ENCODE peak calls at places on chromosomes 5 and 9, in four cellular contexts. S is A549, U is stomach, M is sigmoid colon. L is an unnamed sample.

GRCh38 chr9:113137196-113138168 is 13.3 kb upstream of the SLC31A2 start:
- DNase-seq in S (no peak), U (peak; percentile 29), M (no peak), L (no peak)

GRCh38 chr9:110408598-110408997 is 70.9 kb upstream of the TXNDC8 start:
- DNase-seq in S (no peak), U (no peak), M (no peak), L (no peak)

GRCh38 chr5:51226420-51226735 is 156.9 kb upstream of the ISL1 start:
- DNase-seq in S (no peak), U (peak; percentile 26), M (no peak), L (no peak)

GRCh38 chr5:93311825-93312224 is 269.2 kb downstream of the NR2F1-AS1 start:
- DNase-seq in S (no peak), U (no peak), M (no peak), L (no peak)

GRCh38 chr9:72588336-72588735 is 66.9 kb downstream of the TMC1 start:
- DNase-seq in S (no peak), U (no peak), M (peak; percentile 72), L (no peak)

GRCh38 chr9:17401858-17402257 is 177.0 kb upstream of the SH3GL2 start:
- DNase-seq in S (no peak), U (no peak), M (no peak), L (no peak)

GRCh38 chr5:122237906-122238305 is 74.1 kb upstream of the SNCAIP start:
- DNase-seq in S (no peak), U (no peak), M (no peak), L (no peak)

GRCh38 chr9:23822331-23823169 is 3.5 kb downstream of the ELAVL2 start:
- DNase-seq in S (no peak), U (no peak), M (no peak), L (no peak)

GRCh38 chr9:129751841-129752801 is 721 bp downstream of the PTGES start:
- DNase-seq in S (no peak), U (peak; percentile 80), M (no peak), L (no peak)

GRCh38 chr9:38079410-38080105 is 10.5 kb upstream of the SHB start:
- DNase-seq in S (no peak), U (no peak), M (peak; percentile 79), L (peak; percentile 77)

GRCh38 chr9:68751556-68751955 is 46.5 kb downstream of the PIP5K1B start:
- DNase-seq in S (no peak), U (no peak), M (no peak), L (no peak)

GRCh38 chr5:54470677-54471076 is 15.2 kb downstream of the HSPB3 start:
- DNase-seq in S (no peak), U (no peak), M (no peak), L (no peak)

GRCh38 chr5:7850533-7851239 is at the start of gene CFAP90:
- DNase-seq in S (peak; percentile 43), U (peak; percentile 62), M (no peak), L (peak; percentile 91)

GRCh38 chr9:34989946-34990635 is 546 bp downstream of the DNAJB5 start:
- DNase-seq in S (no peak), U (peak; percentile 52), M (peak; percentile 87), L (peak; percentile 61)

GRCh38 chr9:19049872-19050636 is 827 bp downstream of the RRAGA start:
- DNase-seq in S (no peak), U (no peak), M (no peak), L (no peak)

GRCh38 chr5:158351485-158352140 is 492.7 kb upstream of the CLINT1 start:
- DNase-seq in S (no peak), U (no peak), M (no peak), L (no peak)

GRCh38 chr5:151699071-151699901 is 12.6 kb upstream of the SPARC start:
- DNase-seq in S (peak; percentile 77), U (peak; percentile 27), M (peak; percentile 88), L (no peak)

GRCh38 chr5:107134931-107135330 is 535.8 kb downstream of the EFNA5 start:
- DNase-seq in S (no peak), U (no peak), M (no peak), L (no peak)

GRCh38 chr9:97470076-97470475 is 31.4 kb upstream of the TMOD1 start:
- DNase-seq in S (peak; percentile 14), U (no peak), M (no peak), L (no peak)

GRCh38 chr5:151042453-151043093 is 22.2 kb downstream of the GPX3 start:
- DNase-seq in S (no peak), U (no peak), M (no peak), L (no peak)

GRCh38 chr9:87309236-87309635 is 188.4 kb upstream of the DAPK1 start:
- DNase-seq in S (no peak), U (no peak), M (no peak), L (no peak)

GRCh38 chr9:35273591-35273990 is 111.8 kb downstream of the UNC13B start:
- DNase-seq in S (no peak), U (no peak), M (no peak), L (no peak)

GRCh38 chr5:95942968-95943367 is 18.7 kb downstream of the ELL2 start:
- DNase-seq in S (no peak), U (no peak), M (no peak), L (no peak)

GRCh38 chr5:95941756-95942155 is 19.9 kb downstream of the ELL2 start:
- DNase-seq in S (no peak), U (no peak), M (no peak), L (no peak)

GRCh38 chr5:95942414-95942813 is 19.2 kb downstream of the ELL2 start:
- DNase-seq in S (no peak), U (no peak), M (no peak), L (no peak)

GRCh38 chr5:95949810-95950209 is 11.8 kb downstream of the ELL2 start:
- DNase-seq in S (no peak), U (no peak), M (no peak), L (no peak)

DNA sequence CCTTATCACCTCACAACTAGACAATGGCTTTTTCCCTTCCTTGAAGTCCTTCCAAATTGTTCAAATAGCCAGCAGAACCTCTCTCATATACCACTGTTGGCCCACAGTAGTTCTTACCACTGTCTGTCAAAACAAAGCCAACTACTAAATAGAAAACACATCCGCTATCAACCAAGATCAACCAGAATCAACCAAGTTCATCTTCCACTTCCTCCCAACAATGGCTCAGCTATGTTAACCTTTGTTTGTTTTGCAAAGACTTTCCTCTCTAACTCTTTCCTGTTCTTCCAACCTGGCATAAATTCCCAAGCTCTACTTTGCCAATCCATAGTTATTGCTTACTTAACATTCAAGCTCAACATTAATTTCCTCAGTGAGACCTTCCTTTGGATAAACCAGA is 15.2 kb downstream of the ELL2 start:
- DNase-seq in S (no peak), U (no peak), M (no peak), L (no peak)
- H3K4me1 ChIP-seq in S (peaks cover 9% of the 10 kb centered on the region), U (peaks cover 27% of the 10 kb centered on the region), M (peaks cover 15% of the 10 kb centered on the region), L (peaks cover 9% of the 10 kb centered on the region)

DNA sequence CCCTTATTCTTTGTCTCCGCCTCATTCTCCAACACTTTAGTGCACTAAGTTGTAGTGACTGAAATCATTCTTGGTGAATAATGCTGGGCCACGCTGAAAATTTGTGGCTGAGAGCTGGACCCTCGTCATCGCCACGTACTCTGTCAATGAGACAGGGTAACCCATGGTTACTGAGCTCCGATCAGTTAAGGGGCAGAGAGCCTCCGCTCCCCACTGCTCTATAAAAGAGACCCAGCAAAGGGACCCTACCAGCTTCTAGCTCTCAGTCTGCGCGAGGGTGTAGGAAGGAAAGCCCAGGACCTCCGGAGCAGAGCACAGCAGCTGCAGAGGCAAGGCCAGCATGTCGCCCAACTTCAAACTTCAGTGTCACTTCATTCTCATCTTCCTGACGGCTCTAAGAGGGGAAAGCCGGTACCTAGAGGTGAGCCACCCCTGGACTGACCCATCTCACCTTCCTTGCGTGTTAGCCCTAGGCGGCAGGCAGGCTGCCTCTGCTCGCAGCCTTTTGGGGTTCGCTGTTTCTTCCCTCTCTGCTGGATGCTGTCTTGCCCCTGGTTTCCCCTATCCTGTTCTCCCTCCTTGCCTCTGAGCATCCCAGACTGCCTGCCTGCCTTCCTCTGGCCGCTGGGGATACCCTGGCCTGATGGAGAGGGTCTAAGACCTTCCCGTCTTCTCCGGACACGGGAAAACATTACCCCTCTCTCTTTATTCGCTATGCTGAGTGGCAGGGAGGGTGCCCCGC is at the start of gene CRHBP:
- DNase-seq in S (no peak), U (no peak), M (no peak), L (no peak)
- TF ChIP-seq POLR2A in S (no peak), U (no peak), M (no peak), L (no peak)

GRCh38 chr9:127175764-127176163 is 53.3 kb upstream of the ANGPTL2 start:
- DNase-seq in S (no peak), U (peak; percentile 14), M (peak; percentile 62), L (no peak)
- TF ChIP-seq EP300 in S (no peak), U (no peak), M (no peak), L (no peak)

DNA sequence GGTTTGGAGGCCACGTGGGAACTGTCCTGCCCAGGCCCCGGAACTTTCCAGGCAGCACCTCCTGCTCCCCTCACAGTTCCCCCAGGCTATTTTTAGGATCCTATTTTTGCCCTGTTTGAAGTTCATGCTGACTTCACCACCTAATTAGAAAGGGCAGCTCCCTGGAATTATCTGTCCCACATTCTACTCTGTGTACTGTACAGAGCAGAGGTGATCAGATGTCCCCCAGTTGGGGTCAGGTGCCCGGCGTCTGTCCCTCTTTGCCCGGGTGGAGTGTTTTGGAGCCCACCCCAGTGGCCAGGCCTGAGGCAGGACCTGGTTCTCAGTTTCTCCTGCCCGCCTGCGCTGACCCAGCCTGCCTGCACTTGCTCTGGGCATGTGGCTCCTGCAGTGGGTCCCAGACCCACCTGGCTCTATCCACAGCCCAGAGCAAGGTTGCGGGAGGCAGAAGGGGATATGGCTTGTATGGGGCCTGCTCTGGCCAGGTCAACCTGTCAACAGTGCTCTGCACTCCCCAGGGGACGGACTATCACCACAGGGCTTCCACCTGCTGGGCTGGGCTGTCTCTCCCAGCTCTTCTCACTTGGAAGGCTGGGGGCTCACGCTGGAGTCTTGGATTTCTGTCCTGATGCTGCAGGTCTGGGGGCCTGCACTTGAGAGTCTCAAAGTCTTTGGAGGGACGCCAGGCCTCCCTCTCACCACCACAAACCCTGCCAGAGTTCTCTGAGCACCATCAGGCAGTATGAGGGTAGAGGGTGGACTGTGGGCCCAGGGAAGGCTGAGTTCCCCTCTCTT is 268.3 kb downstream of the GADD45G start:
- DNase-seq in S (no peak), U (peak; percentile 17), M (peak; percentile 64), L (peak; percentile 10)
- H3K4me1 ChIP-seq in S (no peaks in the 10 kb centered on the region), U (peaks cover 26% of the 10 kb centered on the region), M (peaks cover 69% of the 10 kb centered on the region), L (peaks cover 17% of the 10 kb centered on the region)

DNA sequence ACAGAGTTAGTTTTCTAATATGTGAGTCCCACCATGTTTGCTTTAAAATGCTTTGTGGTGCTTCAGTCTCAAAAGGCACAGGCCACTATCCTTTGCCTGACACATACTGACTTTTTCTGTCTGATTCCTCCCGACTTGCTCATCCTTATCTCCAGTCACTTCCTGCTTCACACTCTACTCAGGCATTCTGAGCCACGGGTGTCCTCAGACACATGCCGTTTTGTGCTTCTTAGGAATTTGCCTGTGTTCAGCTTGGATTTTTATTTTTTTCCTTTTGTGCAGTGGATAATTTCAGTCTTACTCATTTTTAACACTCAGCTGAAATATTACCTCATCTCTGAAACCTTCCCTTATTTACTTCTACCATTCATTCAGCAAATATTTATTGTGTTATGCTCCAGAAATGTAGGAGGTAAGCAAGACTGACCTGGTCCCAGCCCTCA is 54.1 kb downstream of the MAN2A1 start:
- DNase-seq in S (peak; percentile 69), U (no peak), M (no peak), L (no peak)
- TF ChIP-seq POLR2A in S (no peak), U (no peak), M (no peak), L (no peak)

L was measured in upper lobe of left lung.